ENCODE peak calls at places on chromosomes 11 and 22, in five cellular contexts. S, N, E, I and W are unnamed samples.

GRCh38 chr11:123480290-123480815 is 50.3 kb downstream of the GRAMD1B start:
- DNase-seq in S (no peak), N (no peak), E (no peak), I (no peak), W (no peak)

GRCh38 chr22:25735657-25736056 is 6.3 kb upstream of the MYO18B start:
- DNase-seq in S (no peak), N (no peak), E (no peak), I (no peak), W (no peak)

GRCh38 chr11:132114185-132114584 is 743.8 kb downstream of the NTM start:
- DNase-seq in S (peak; percentile 68), N (no peak), E (no peak), I (no peak), W (no peak)

GRCh38 chr11:26753738-26754504 is 32.1 kb upstream of the SLC5A12 start:
- DNase-seq in S (peak; percentile 24), N (peak; percentile 67), E (no peak), I (no peak), W (no peak)

GRCh38 chr11:123261345-123262106 is 66.5 kb upstream of the CLMP start:
- DNase-seq in S (peak; percentile 90), N (peak; percentile 72), E (peak; percentile 35), I (peak; percentile 77), W (peak; percentile 22)

GRCh38 chr11:15170170-15170569 is 55.4 kb downstream of the INSC start:
- DNase-seq in S (no peak), N (no peak), E (no peak), I (no peak), W (no peak)

GRCh38 chr11:117641008-117641915 is 155.8 kb downstream of the DSCAML1 start:
- DNase-seq in S (no peak), N (no peak), E (no peak), I (no peak), W (no peak)

GRCh38 chr11:34256150-34256549 is 101.7 kb downstream of the ABTB2 start:
- DNase-seq in S (no peak), N (no peak), E (no peak), I (no peak), W (no peak)

GRCh38 chr11:12397953-12398352 is 20.6 kb downstream of the PARVA start:
- DNase-seq in S (no peak), N (peak; percentile 98), E (no peak), I (no peak), W (no peak)

GRCh38 chr22:26555478-26555877 is 34.5 kb downstream of the TPST2 start:
- DNase-seq in S (no peak), N (no peak), E (no peak), I (no peak), W (no peak)

GRCh38 chr11:83161610-83162199 is 4.8 kb downstream of the PCF11 start:
- DNase-seq in S (no peak), N (no peak), E (no peak), I (no peak), W (no peak)

GRCh38 chr11:67264886-67265632 is 1.2 kb upstream of the GRK2 start:
- DNase-seq in S (no peak), N (no peak), E (no peak), I (no peak), W (no peak)

GRCh38 chr22:47154621-47155081 is 392.2 kb downstream of the TBC1D22A start:
- DNase-seq in S (no peak), N (peak; percentile 83), E (no peak), I (no peak), W (no peak)

GRCh38 chr11:16607675-16608644 is 130.5 kb upstream of the C11orf58 start:
- DNase-seq in S (peak; percentile 65), N (peak; percentile 88), E (no peak), I (peak; percentile 68), W (no peak)

GRCh38 chr22:44406581-44407403 is 91.2 kb downstream of the RTL6 start:
- DNase-seq in S (no peak), N (no peak), E (no peak), I (peak; percentile 44), W (no peak)

GRCh38 chr11:112227002-112227401 is 774 bp downstream of the PTS start:
- DNase-seq in S (no peak), N (peak; percentile 36), E (no peak), I (no peak), W (no peak)

GRCh38 chr22:24400037-24400725 is 27.2 kb upstream of the ADORA2A start:
- DNase-seq in S (no peak), N (no peak), E (no peak), I (no peak), W (no peak)

GRCh38 chr11:78921517-78921916 is 346.9 kb upstream of the NARS2 start:
- DNase-seq in S (no peak), N (no peak), E (no peak), I (no peak), W (no peak)

GRCh38 chr11:57751676-57752253 is at the start of gene BTBD18:
- DNase-seq in S (peak; percentile 29), N (peak; percentile 42), E (no peak), I (no peak), W (no peak)

GRCh38 chr11:12258451-12258850 is 118.9 kb upstream of the PARVA start:
- DNase-seq in S (no peak), N (peak; percentile 50), E (no peak), I (no peak), W (no peak)

GRCh38 chr11:46216040-46216764 is 61.3 kb upstream of the CREB3L1 start:
- DNase-seq in S (no peak), N (peak; percentile 51), E (no peak), I (no peak), W (no peak)